ENCODE peak calls at places on chromosomes 12 and 14, in eight cellular contexts. One of them, this sample, is unnamed. For H3K9me3, the result is how much of the 10 kb centered on the place peaks cover.

GRCh38 chr12:130920711-130921381 is 32.9 kb upstream of the ADGRD1 start:
- DNase-seq in stomach: peak
- DNase-seq in endothelial cell of umbilical vein: no peak
- DNase-seq in heart left ventricle: peak
- DNase-seq in A549: peak
- DNase-seq in IMR-90: peak
- DNase-seq in body of pancreas: peak
- DNase-seq in upper lobe of left lung: peak
- DNase-seq in this sample: peak

GRCh38 chr14:31927348-31927826 is 149.7 kb upstream of the ARHGAP5 start:
- DNase-seq in stomach: no peak
- DNase-seq in endothelial cell of umbilical vein: peak
- DNase-seq in heart left ventricle: no peak
- DNase-seq in A549: peak
- DNase-seq in IMR-90: peak
- DNase-seq in body of pancreas: no peak
- DNase-seq in upper lobe of left lung: no peak
- DNase-seq in this sample: no peak

GRCh38 chr12:77954156-77954555 is 123.5 kb downstream of the NAV3 start:
- DNase-seq in stomach: no peak
- DNase-seq in endothelial cell of umbilical vein: peak
- DNase-seq in heart left ventricle: no peak
- DNase-seq in A549: no peak
- DNase-seq in IMR-90: peak
- DNase-seq in body of pancreas: no peak
- DNase-seq in upper lobe of left lung: no peak
- DNase-seq in this sample: no peak

GRCh38 chr12:85369365-85370154 is 89.5 kb downstream of the ALX1 start:
- DNase-seq in stomach: no peak
- DNase-seq in endothelial cell of umbilical vein: no peak
- DNase-seq in heart left ventricle: no peak
- DNase-seq in A549: no peak
- DNase-seq in IMR-90: no peak
- DNase-seq in body of pancreas: no peak
- DNase-seq in upper lobe of left lung: no peak
- DNase-seq in this sample: no peak

GRCh38 chr14:65993103-65993502 is 493.1 kb upstream of the CCDC196 start:
- DNase-seq in stomach: no peak
- DNase-seq in endothelial cell of umbilical vein: no peak
- DNase-seq in heart left ventricle: no peak
- DNase-seq in A549: no peak
- DNase-seq in IMR-90: no peak
- DNase-seq in body of pancreas: no peak
- DNase-seq in upper lobe of left lung: no peak
- DNase-seq in this sample: no peak

GRCh38 chr12:105679982-105680381 is 349.5 kb downstream of the C12orf75 start:
- DNase-seq in stomach: no peak
- DNase-seq in endothelial cell of umbilical vein: no peak
- DNase-seq in heart left ventricle: no peak
- DNase-seq in A549: no peak
- DNase-seq in IMR-90: no peak
- DNase-seq in body of pancreas: no peak
- DNase-seq in upper lobe of left lung: no peak
- DNase-seq in this sample: no peak

GRCh38 chr14:89232366-89233070 is 184.5 kb downstream of the FOXN3 start:
- DNase-seq in stomach: no peak
- DNase-seq in endothelial cell of umbilical vein: no peak
- DNase-seq in heart left ventricle: no peak
- DNase-seq in A549: no peak
- DNase-seq in IMR-90: no peak
- DNase-seq in body of pancreas: no peak
- DNase-seq in upper lobe of left lung: no peak
- DNase-seq in this sample: no peak

GRCh38 chr14:101476931-101477553 is 84.3 kb upstream of the DIO3 start:
- DNase-seq in stomach: peak
- DNase-seq in endothelial cell of umbilical vein: no peak
- DNase-seq in heart left ventricle: no peak
- DNase-seq in A549: peak
- DNase-seq in IMR-90: no peak
- DNase-seq in body of pancreas: peak
- DNase-seq in upper lobe of left lung: peak
- DNase-seq in this sample: no peak

GRCh38 chr12:89651192-89651591 is 57.4 kb downstream of the ATP2B1 start:
- DNase-seq in stomach: no peak
- DNase-seq in endothelial cell of umbilical vein: no peak
- DNase-seq in heart left ventricle: no peak
- DNase-seq in A549: no peak
- DNase-seq in IMR-90: no peak
- DNase-seq in body of pancreas: no peak
- DNase-seq in upper lobe of left lung: no peak
- DNase-seq in this sample: no peak
- H3K9me3 ChIP-seq in stomach: under half
- H3K9me3 ChIP-seq in endothelial cell of umbilical vein: under half
- H3K9me3 ChIP-seq in heart left ventricle: under half
- H3K9me3 ChIP-seq in A549: under half
- H3K9me3 ChIP-seq in IMR-90: under half
- H3K9me3 ChIP-seq in body of pancreas: under half
- H3K9me3 ChIP-seq in upper lobe of left lung: under half
- H3K9me3 ChIP-seq in this sample: under half

GRCh38 chr12:57549203-57549908 is 488 bp upstream of the KIF5A start:
- DNase-seq in stomach: no peak
- DNase-seq in endothelial cell of umbilical vein: no peak
- DNase-seq in heart left ventricle: no peak
- DNase-seq in A549: no peak
- DNase-seq in IMR-90: no peak
- DNase-seq in body of pancreas: no peak
- DNase-seq in upper lobe of left lung: no peak
- DNase-seq in this sample: no peak

GRCh38 chr12:57548488-57548887 is 1.4 kb upstream of the KIF5A start:
- DNase-seq in stomach: no peak
- DNase-seq in endothelial cell of umbilical vein: no peak
- DNase-seq in heart left ventricle: no peak
- DNase-seq in A549: no peak
- DNase-seq in IMR-90: no peak
- DNase-seq in body of pancreas: no peak
- DNase-seq in upper lobe of left lung: no peak
- DNase-seq in this sample: no peak

GRCh38 chr12:57547366-57548315 is 649 bp upstream of the DCTN2 start:
- DNase-seq in stomach: no peak
- DNase-seq in endothelial cell of umbilical vein: no peak
- DNase-seq in heart left ventricle: no peak
- DNase-seq in A549: no peak
- DNase-seq in IMR-90: no peak
- DNase-seq in body of pancreas: no peak
- DNase-seq in upper lobe of left lung: no peak
- DNase-seq in this sample: no peak

GRCh38 chr12:57545809-57546437 is 1.1 kb downstream of the DCTN2 start:
- DNase-seq in stomach: no peak
- DNase-seq in endothelial cell of umbilical vein: no peak
- DNase-seq in heart left ventricle: no peak
- DNase-seq in A549: no peak
- DNase-seq in IMR-90: peak
- DNase-seq in body of pancreas: no peak
- DNase-seq in upper lobe of left lung: no peak
- DNase-seq in this sample: no peak

DNA sequence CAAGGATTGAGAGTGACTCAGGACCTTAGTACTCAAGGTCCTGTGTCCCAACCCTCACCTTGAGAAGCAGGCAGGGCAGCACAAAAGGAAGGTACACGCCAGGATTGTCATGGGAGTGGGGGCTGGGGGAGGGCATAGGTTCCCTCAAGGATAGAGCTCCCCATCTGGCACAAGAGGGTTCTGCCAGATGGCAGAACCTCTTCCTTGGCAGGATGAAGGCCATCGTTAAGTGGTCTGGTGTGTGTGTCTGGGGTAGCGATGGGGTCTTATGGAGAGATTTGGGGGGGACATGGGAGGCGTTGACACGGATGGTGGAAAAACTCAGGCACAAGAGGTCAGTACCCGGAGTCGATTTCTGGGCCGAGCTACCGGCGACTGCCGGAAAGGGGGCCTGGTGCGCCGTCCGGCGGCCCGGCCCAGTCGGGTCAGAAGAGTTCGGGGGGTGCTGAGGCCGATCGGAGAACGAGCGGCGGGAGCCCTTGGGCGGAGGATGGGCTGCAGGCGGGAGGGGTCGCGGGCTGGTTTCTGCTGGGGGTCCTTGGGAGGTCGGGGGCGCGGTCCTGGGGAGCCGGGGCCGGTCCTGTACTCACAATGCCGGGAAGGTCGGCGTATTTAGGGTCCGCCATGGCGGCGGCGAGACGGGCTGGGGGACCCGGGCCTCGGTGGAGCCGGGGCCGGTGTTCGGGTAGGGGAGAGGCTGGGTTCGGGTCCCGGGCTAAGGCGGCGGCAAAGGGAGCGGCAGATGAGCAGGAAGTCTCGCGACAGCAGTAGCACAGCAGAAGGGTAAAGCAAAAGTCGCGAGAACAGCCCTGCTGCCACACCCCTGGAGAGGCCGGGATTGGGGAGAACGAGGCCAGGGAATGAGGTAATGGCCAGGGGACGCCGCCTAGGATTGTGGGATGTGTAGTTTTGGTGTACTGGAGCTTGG is at the start of gene DCTN2:
- DNase-seq in stomach: peak
- DNase-seq in endothelial cell of umbilical vein: peak
- DNase-seq in heart left ventricle: peak
- DNase-seq in A549: peak
- DNase-seq in IMR-90: peak
- DNase-seq in body of pancreas: peak
- DNase-seq in upper lobe of left lung: peak
- DNase-seq in this sample: peak
- TF ChIP-seq POLR2A in stomach: peak
- TF ChIP-seq POLR2A in endothelial cell of umbilical vein: no peak
- TF ChIP-seq POLR2A in heart left ventricle: peak
- TF ChIP-seq POLR2A in A549: peak
- TF ChIP-seq POLR2A in IMR-90: peak
- TF ChIP-seq POLR2A in body of pancreas: peak
- TF ChIP-seq POLR2A in upper lobe of left lung: peak
- TF ChIP-seq POLR2A in this sample: peak

DNA sequence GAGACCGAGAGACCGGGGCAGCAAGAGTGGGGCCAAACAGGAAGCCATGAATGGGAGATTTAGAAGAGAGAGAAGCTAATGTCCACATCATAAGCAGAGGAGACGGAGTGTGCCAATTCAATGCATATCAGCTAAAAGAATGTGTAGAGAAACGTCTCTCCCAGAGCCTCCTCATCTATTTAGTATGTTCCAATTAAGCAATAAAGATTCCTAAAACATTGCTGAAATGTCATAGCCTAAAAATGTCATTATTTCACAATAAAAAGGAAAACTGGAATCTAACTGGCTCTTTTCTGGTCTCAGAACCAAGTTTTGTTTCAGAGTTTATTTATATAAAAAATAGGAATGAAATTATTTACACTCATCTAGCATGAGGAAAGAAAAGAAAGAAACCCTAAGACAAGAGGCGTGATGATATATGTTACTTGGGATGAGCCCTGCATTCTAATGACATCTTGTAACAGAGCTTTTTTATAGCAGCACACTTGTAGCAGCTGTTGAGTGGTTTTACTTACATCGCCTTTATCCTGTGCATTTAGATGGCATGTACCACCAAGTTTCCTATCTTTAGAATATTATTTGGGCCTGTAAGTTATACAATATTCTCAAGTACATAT is 266.3 kb upstream of the PRKD1 start:
- DNase-seq in stomach: no peak
- DNase-seq in endothelial cell of umbilical vein: no peak
- DNase-seq in heart left ventricle: no peak
- DNase-seq in A549: no peak
- DNase-seq in IMR-90: peak
- DNase-seq in body of pancreas: no peak
- DNase-seq in upper lobe of left lung: no peak
- DNase-seq in this sample: no peak
- H3K9me3 ChIP-seq in stomach: under half
- H3K9me3 ChIP-seq in endothelial cell of umbilical vein: under half
- H3K9me3 ChIP-seq in heart left ventricle: under half
- H3K9me3 ChIP-seq in A549: under half
- H3K9me3 ChIP-seq in IMR-90: under half
- H3K9me3 ChIP-seq in body of pancreas: under half
- H3K9me3 ChIP-seq in upper lobe of left lung: under half
- H3K9me3 ChIP-seq in this sample: under half

GRCh38 chr14:100283984-100284881 is 22.0 kb downstream of the SLC25A29 start:
- DNase-seq in stomach: peak
- DNase-seq in endothelial cell of umbilical vein: no peak
- DNase-seq in heart left ventricle: no peak
- DNase-seq in A549: no peak
- DNase-seq in IMR-90: no peak
- DNase-seq in body of pancreas: no peak
- DNase-seq in upper lobe of left lung: no peak
- DNase-seq in this sample: no peak

GRCh38 chr14:100287202-100287997 is 18.8 kb downstream of the SLC25A29 start:
- DNase-seq in stomach: no peak
- DNase-seq in endothelial cell of umbilical vein: no peak
- DNase-seq in heart left ventricle: no peak
- DNase-seq in A549: no peak
- DNase-seq in IMR-90: no peak
- DNase-seq in body of pancreas: no peak
- DNase-seq in upper lobe of left lung: no peak
- DNase-seq in this sample: no peak

GRCh38 chr14:100286484-100287191 is 19.6 kb downstream of the SLC25A29 start:
- DNase-seq in stomach: peak
- DNase-seq in endothelial cell of umbilical vein: no peak
- DNase-seq in heart left ventricle: no peak
- DNase-seq in A549: no peak
- DNase-seq in IMR-90: no peak
- DNase-seq in body of pancreas: no peak
- DNase-seq in upper lobe of left lung: no peak
- DNase-seq in this sample: no peak

GRCh38 chr14:100285913-100286400 is 20.3 kb downstream of the SLC25A29 start:
- DNase-seq in stomach: no peak
- DNase-seq in endothelial cell of umbilical vein: no peak
- DNase-seq in heart left ventricle: no peak
- DNase-seq in A549: no peak
- DNase-seq in IMR-90: no peak
- DNase-seq in body of pancreas: no peak
- DNase-seq in upper lobe of left lung: no peak
- DNase-seq in this sample: no peak

DNA sequence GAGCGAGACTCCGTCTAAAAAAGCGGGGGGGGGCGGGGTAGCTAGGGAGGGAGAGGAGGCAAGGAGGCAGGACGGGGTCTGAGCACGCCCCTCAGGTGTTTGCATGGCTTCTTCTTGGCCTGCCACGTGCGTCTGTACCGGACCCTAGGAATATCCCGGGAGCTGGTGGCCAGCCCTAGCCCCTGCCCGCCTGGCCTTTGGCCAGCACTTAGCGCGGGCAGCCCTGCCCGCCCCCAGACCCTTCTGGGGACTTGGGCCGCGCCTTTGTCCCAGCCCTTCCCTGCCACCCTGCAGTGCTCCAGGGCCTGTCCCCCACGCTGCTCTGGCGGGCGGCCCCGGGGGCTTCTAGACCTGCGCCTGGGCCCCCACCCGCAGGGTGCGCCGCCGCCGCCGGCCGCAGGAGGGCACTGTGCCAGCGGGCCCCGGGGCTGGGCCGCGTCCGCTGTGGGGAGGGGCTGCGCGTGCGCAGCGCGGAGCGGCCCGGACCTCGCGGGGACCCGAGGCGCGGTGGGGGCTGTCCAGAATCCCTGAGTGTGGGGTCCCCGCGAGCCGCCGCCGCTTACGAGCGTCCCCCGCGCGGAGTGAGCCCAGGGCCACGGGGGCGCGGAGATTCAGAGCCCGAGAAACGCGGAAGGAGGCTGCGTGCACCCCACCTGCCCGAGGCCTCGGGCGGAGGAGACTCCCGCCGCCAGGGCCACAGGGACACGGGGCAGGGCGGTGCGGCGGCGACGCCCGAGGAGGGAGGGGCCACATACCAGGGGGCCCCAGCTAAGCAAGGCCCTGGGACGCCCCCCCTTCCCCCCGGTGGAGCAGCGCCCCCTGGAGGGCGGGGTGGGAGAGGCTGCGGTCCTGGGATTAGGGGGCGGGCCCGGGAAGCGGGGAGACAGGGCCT is 21.0 kb downstream of the SLC25A29 start:
- DNase-seq in stomach: peak
- DNase-seq in endothelial cell of umbilical vein: peak
- DNase-seq in heart left ventricle: peak
- DNase-seq in A549: peak
- DNase-seq in IMR-90: peak
- DNase-seq in body of pancreas: peak
- DNase-seq in upper lobe of left lung: peak
- DNase-seq in this sample: peak
- TF ChIP-seq POLR2A in stomach: no peak
- TF ChIP-seq POLR2A in endothelial cell of umbilical vein: peak
- TF ChIP-seq POLR2A in heart left ventricle: peak
- TF ChIP-seq POLR2A in A549: peak
- TF ChIP-seq POLR2A in IMR-90: no peak
- TF ChIP-seq POLR2A in body of pancreas: peak
- TF ChIP-seq POLR2A in upper lobe of left lung: peak
- TF ChIP-seq POLR2A in this sample: no peak

This sample was measured in tibial nerve.